ENCODE peak calls at places on chromosome 21, in ten cellular contexts. O is iris pigment epithelial cell; C is left cardiac atrium; N is activated T-helper 9 cell treated with anti-CD3 and anti-CD28 coated beads, Interleukin-2, amount 50 U/mL, for 16 hours; B is NCI-H1694; X is cardiac fibroblast; J is activated CD8-positive, alpha-beta T cell treated with anti-CD3 and anti-CD28 coated beads for 36 hours; G is left ventricle myocardium superior; A is type B pancreatic cell; M is Peyer's patch. Z is an unnamed sample.

GRCh38 chr21:44555200-44555875 is 3.3 kb downstream of the KRTAP10-3 start:
- DNase-seq in G (no peak), N (no peak), C (no peak), A (no peak), O (no peak), M (no peak), B (no peak), X (no peak), J (no peak), Z (no peak)

GRCh38 chr21:38475519-38475918 is 22.8 kb downstream of the ERG start:
- DNase-seq in N (no peak), C (no peak), J (no peak), O (no peak), X (no peak), B (no peak), A (no peak), G (no peak), M (no peak), Z (no peak)

GRCh38 chr21:44898851-44899767 is 21.6 kb downstream of the ITGB2 start:
- DNase-seq in M (no peak), X (no peak), A (no peak), G (peak), J (no peak), O (no peak), C (peak), B (no peak), N (no peak), Z (no peak)

GRCh38 chr21:41048141-41048540 is 119.8 kb upstream of the BACE2 start:
- DNase-seq in C (no peak), N (no peak), J (no peak), M (no peak), O (no peak), A (no peak), B (no peak), X (no peak), G (no peak), Z (no peak)

GRCh38 chr21:16079830-16080229 is 350.0 kb downstream of the USP25 start:
- DNase-seq in N (no peak), J (no peak), G (no peak), C (no peak), M (no peak), X (peak), A (no peak), O (peak), B (no peak), Z (peak)

GRCh38 chr21:41283211-41283818 is 33.3 kb upstream of the FAM3B start:
- DNase-seq in C (no peak), G (no peak), O (peak), J (peak), N (no peak), B (peak), X (peak), A (no peak), M (no peak), Z (peak)

GRCh38 chr21:42474043-42474831 is 21.8 kb downstream of the RSPH1 start:
- DNase-seq in A (no peak), X (peak), N (no peak), J (no peak), B (no peak), O (no peak), C (no peak), M (peak), G (no peak), Z (peak)

GRCh38 chr21:46099476-46099875 is 1.6 kb downstream of the COL6A2 start:
- DNase-seq in O (peak), X (peak), N (no peak), G (peak), A (no peak), B (no peak), C (peak), J (peak), M (peak), Z (peak)

GRCh38 chr21:43034098-43034497 is 41.5 kb downstream of the CBS start:
- DNase-seq in J (no peak), N (no peak), B (no peak), O (peak), G (no peak), M (no peak), A (no peak), C (no peak), X (peak), Z (no peak)

GRCh38 chr21:38631676-38632075 is 133.4 kb upstream of the ERG start:
- DNase-seq in O (no peak), G (no peak), A (no peak), B (no peak), J (no peak), C (no peak), M (no peak), X (peak), N (no peak), Z (no peak)

GRCh38 chr21:15775291-15775690 is 45.5 kb downstream of the USP25 start:
- DNase-seq in C (no peak), X (no peak), B (no peak), G (no peak), N (no peak), A (no peak), O (peak), M (no peak), J (no peak), Z (peak)

GRCh38 chr21:42161401-42161956 is 57.5 kb upstream of the ABCG1 start:
- DNase-seq in C (no peak), O (no peak), G (no peak), A (peak), J (no peak), B (no peak), N (no peak), X (no peak), M (no peak), Z (no peak)

GRCh38 chr21:36104306-36105300 is 30.3 kb upstream of the CBR3 start:
- DNase-seq in N (peak), C (peak), G (peak), O (peak), B (no peak), J (peak), A (no peak), M (peak), X (peak), Z (peak)

GRCh38 chr21:31366825-31367224 is 22.8 kb upstream of the TIAM1 start:
- DNase-seq in C (no peak), A (no peak), B (no peak), M (no peak), N (no peak), O (peak), J (no peak), X (peak), G (no peak), Z (peak)

GRCh38 chr21:25895565-25896205 is 160.9 kb downstream of the GABPA start:
- DNase-seq in A (no peak), C (no peak), J (peak), G (no peak), X (peak), M (no peak), N (no peak), O (peak), B (peak), Z (peak)

GRCh38 chr21:8989883-8990325 is 1531.5 kb upstream of the TPTE start:
- DNase-seq in M (no peak), B (peak), N (no peak), J (peak), C (no peak), G (no peak), O (no peak), A (no peak), X (peak), Z (no peak)

GRCh38 chr21:46195595-46196195 is 11.4 kb upstream of the SPATC1L start:
- DNase-seq in B (no peak), X (no peak), J (no peak), G (no peak), C (peak), O (no peak), M (peak), A (peak), N (no peak), Z (no peak)

GRCh38 chr21:29209696-29210095 is 79.3 kb downstream of the MAP3K7CL start:
- DNase-seq in G (no peak), X (peak), C (no peak), B (no peak), A (no peak), O (peak), N (no peak), M (no peak), J (no peak), Z (no peak)

GRCh38 chr21:28397040-28397439 is 595.6 kb downstream of the LTN1 start:
- DNase-seq in J (no peak), M (no peak), G (no peak), B (no peak), C (no peak), N (no peak), A (no peak), O (no peak), X (no peak), Z (no peak)

GRCh38 chr21:45153358-45154318 is 79.3 kb downstream of the ADARB1 start:
- DNase-seq in G (no peak), O (peak), X (peak), A (no peak), J (no peak), M (no peak), B (no peak), N (no peak), C (no peak), Z (no peak)

GRCh38 chr21:44510508-44511218 is 29.3 kb downstream of the KRTAP10-1 start:
- DNase-seq in X (peak), N (peak), A (peak), O (peak), G (peak), B (peak), M (peak), J (peak), C (peak), Z (no peak)

GRCh38 chr21:42040411-42041180 is 30.4 kb upstream of the ZBTB21 start:
- DNase-seq in N (no peak), G (peak), M (peak), O (peak), B (no peak), C (no peak), A (no peak), X (peak), J (no peak), Z (peak)

GRCh38 chr21:33682992-33683627 is 40.8 kb downstream of the ITSN1 start:
- DNase-seq in X (peak), N (no peak), J (no peak), A (no peak), C (no peak), M (no peak), O (peak), B (no peak), G (no peak), Z (peak)

GRCh38 chr21:45504516-45505415 is 37.5 kb downstream of the SLC19A1 start:
- DNase-seq in J (no peak), B (no peak), C (peak), A (peak), N (no peak), G (peak), O (no peak), X (no peak), M (no peak), Z (no peak)

GRCh38 chr21:39612233-39613028 is at the start of gene B3GALT5:
- DNase-seq in X (no peak), J (no peak), A (peak), O (peak), M (no peak), B (no peak), N (no peak), C (no peak), G (no peak), Z (peak)

GRCh38 chr21:43718872-43719747 is at the start of gene PDXK:
- DNase-seq in G (peak), A (peak), J (peak), O (peak), B (no peak), C (peak), N (peak), M (peak), X (peak), Z (peak)

GRCh38 chr21:38156200-38156599 is 100.6 kb upstream of the KCNJ15 start:
- DNase-seq in A (no peak), J (no peak), B (no peak), M (no peak), O (no peak), C (no peak), N (no peak), G (no peak), X (no peak), Z (no peak)

GRCh38 chr21:16667395-16667794 is 845.4 kb upstream of the CXADR start:
- DNase-seq in J (no peak), M (no peak), G (no peak), N (no peak), A (no peak), B (no peak), X (peak), O (no peak), C (no peak), Z (no peak)

GRCh38 chr21:34668803-34669148 is at the start of gene CLIC6:
- DNase-seq in O (no peak), M (no peak), G (peak), C (peak), N (no peak), J (no peak), A (no peak), B (no peak), X (no peak), Z (no peak)

GRCh38 chr21:41701749-41702148 is 65.1 kb downstream of the RIPK4 start:
- DNase-seq in B (no peak), A (no peak), N (no peak), C (no peak), G (no peak), O (peak), X (peak), J (no peak), M (no peak), Z (no peak)

GRCh38 chr21:16262109-16262508 is 532.3 kb downstream of the USP25 start:
- DNase-seq in M (no peak), A (no peak), X (no peak), N (no peak), O (no peak), J (no peak), G (no peak), B (no peak), C (no peak), Z (no peak)

Z was measured in mesenchymal stem cell.